ENCODE peak calls at places on chromosomes 12 and 14, in six cellular contexts. One of them, this sample, is unnamed.

GRCh38 chr14:70702154-70702553 is 60.4 kb downstream of the TTC9 start:
- DNase-seq in HFF-Myc: no peak
- DNase-seq in fibroblast of lung: no peak
- DNase-seq in progenitor cell of endocrine pancreas: no peak
- DNase-seq in psoas muscle: no peak
- DNase-seq in A549: no peak
- DNase-seq in this sample: no peak

GRCh38 chr14:63273717-63274673 is 44.7 kb downstream of the GPHB5 start:
- DNase-seq in progenitor cell of endocrine pancreas: no peak
- DNase-seq in fibroblast of lung: no peak
- DNase-seq in psoas muscle: peak
- DNase-seq in A549: no peak
- DNase-seq in HFF-Myc: no peak
- DNase-seq in this sample: no peak

GRCh38 chr12:98745578-98746391 is 100.7 kb downstream of the APAF1 start:
- DNase-seq in progenitor cell of endocrine pancreas: no peak
- DNase-seq in HFF-Myc: no peak
- DNase-seq in fibroblast of lung: no peak
- DNase-seq in A549: no peak
- DNase-seq in psoas muscle: no peak
- DNase-seq in this sample: peak

GRCh38 chr12:42725839-42726238 is 136.3 kb upstream of the PRICKLE1 start:
- DNase-seq in HFF-Myc: no peak
- DNase-seq in A549: no peak
- DNase-seq in fibroblast of lung: peak
- DNase-seq in progenitor cell of endocrine pancreas: no peak
- DNase-seq in psoas muscle: no peak
- DNase-seq in this sample: no peak

GRCh38 chr12:121144416-121144914 is 11.8 kb downstream of the P2RX7 start:
- DNase-seq in A549: peak
- DNase-seq in fibroblast of lung: peak
- DNase-seq in psoas muscle: no peak
- DNase-seq in progenitor cell of endocrine pancreas: no peak
- DNase-seq in HFF-Myc: no peak
- DNase-seq in this sample: no peak

GRCh38 chr12:19850341-19851065 is 411.2 kb downstream of the AEBP2 start:
- DNase-seq in HFF-Myc: no peak
- DNase-seq in progenitor cell of endocrine pancreas: no peak
- DNase-seq in A549: no peak
- DNase-seq in fibroblast of lung: peak
- DNase-seq in psoas muscle: no peak
- DNase-seq in this sample: no peak

GRCh38 chr14:104527857-104528459 is 51.6 kb upstream of the C14orf180 start:
- DNase-seq in progenitor cell of endocrine pancreas: no peak
- DNase-seq in HFF-Myc: no peak
- DNase-seq in A549: no peak
- DNase-seq in psoas muscle: no peak
- DNase-seq in fibroblast of lung: no peak
- DNase-seq in this sample: peak

GRCh38 chr14:80269338-80269935 is 58.1 kb upstream of the DIO2 start:
- DNase-seq in psoas muscle: no peak
- DNase-seq in progenitor cell of endocrine pancreas: no peak
- DNase-seq in A549: peak
- DNase-seq in HFF-Myc: no peak
- DNase-seq in fibroblast of lung: peak
- DNase-seq in this sample: no peak

GRCh38 chr12:62438098-62438692 is 28.4 kb upstream of the MON2 start:
- DNase-seq in fibroblast of lung: peak
- DNase-seq in progenitor cell of endocrine pancreas: no peak
- DNase-seq in psoas muscle: no peak
- DNase-seq in A549: peak
- DNase-seq in HFF-Myc: peak
- DNase-seq in this sample: no peak

GRCh38 chr12:86647800-86648199 is 391.6 kb upstream of the MGAT4C start:
- DNase-seq in HFF-Myc: no peak
- DNase-seq in psoas muscle: no peak
- DNase-seq in progenitor cell of endocrine pancreas: no peak
- DNase-seq in A549: peak
- DNase-seq in fibroblast of lung: no peak
- DNase-seq in this sample: no peak

GRCh38 chr12:53222170-53223005 is 9.6 kb downstream of the RARG start:
- DNase-seq in fibroblast of lung: no peak
- DNase-seq in A549: no peak
- DNase-seq in HFF-Myc: no peak
- DNase-seq in psoas muscle: no peak
- DNase-seq in progenitor cell of endocrine pancreas: no peak
- DNase-seq in this sample: no peak

GRCh38 chr12:79618848-79619404 is 71.8 kb downstream of the PAWR start:
- DNase-seq in progenitor cell of endocrine pancreas: no peak
- DNase-seq in A549: peak
- DNase-seq in fibroblast of lung: peak
- DNase-seq in psoas muscle: no peak
- DNase-seq in HFF-Myc: no peak
- DNase-seq in this sample: no peak

GRCh38 chr12:108633534-108634224 is at the start of gene SELPLG:
- DNase-seq in psoas muscle: peak
- DNase-seq in fibroblast of lung: no peak
- DNase-seq in progenitor cell of endocrine pancreas: no peak
- DNase-seq in A549: no peak
- DNase-seq in HFF-Myc: no peak
- DNase-seq in this sample: no peak

GRCh38 chr12:115749485-115749884 is 528.0 kb downstream of the MED13L start:
- DNase-seq in fibroblast of lung: no peak
- DNase-seq in HFF-Myc: no peak
- DNase-seq in progenitor cell of endocrine pancreas: no peak
- DNase-seq in A549: no peak
- DNase-seq in psoas muscle: no peak
- DNase-seq in this sample: no peak

GRCh38 chr14:95480109-95480886 is 36.2 kb downstream of the SYNE3 start:
- DNase-seq in psoas muscle: peak
- DNase-seq in HFF-Myc: no peak
- DNase-seq in fibroblast of lung: no peak
- DNase-seq in A549: no peak
- DNase-seq in progenitor cell of endocrine pancreas: no peak
- DNase-seq in this sample: no peak

GRCh38 chr12:31460024-31460423 is 130.9 kb downstream of the DENND5B start:
- DNase-seq in A549: no peak
- DNase-seq in HFF-Myc: no peak
- DNase-seq in progenitor cell of endocrine pancreas: no peak
- DNase-seq in fibroblast of lung: no peak
- DNase-seq in psoas muscle: no peak
- DNase-seq in this sample: no peak

GRCh38 chr14:67973415-67973814 is 153.8 kb downstream of the RAD51B start:
- DNase-seq in HFF-Myc: no peak
- DNase-seq in A549: no peak
- DNase-seq in progenitor cell of endocrine pancreas: no peak
- DNase-seq in fibroblast of lung: no peak
- DNase-seq in psoas muscle: no peak
- DNase-seq in this sample: no peak

GRCh38 chr12:105423921-105424320 is 93.4 kb downstream of the C12orf75 start:
- DNase-seq in HFF-Myc: no peak
- DNase-seq in fibroblast of lung: no peak
- DNase-seq in progenitor cell of endocrine pancreas: no peak
- DNase-seq in A549: no peak
- DNase-seq in psoas muscle: no peak
- DNase-seq in this sample: no peak

GRCh38 chr14:65065719-65066118 is 36.6 kb downstream of the MAX start:
- DNase-seq in psoas muscle: no peak
- DNase-seq in HFF-Myc: no peak
- DNase-seq in progenitor cell of endocrine pancreas: no peak
- DNase-seq in A549: no peak
- DNase-seq in fibroblast of lung: no peak
- DNase-seq in this sample: no peak

GRCh38 chr12:21891763-21892217 is 49.4 kb downstream of the ABCC9 start:
- DNase-seq in progenitor cell of endocrine pancreas: no peak
- DNase-seq in fibroblast of lung: no peak
- DNase-seq in A549: no peak
- DNase-seq in HFF-Myc: no peak
- DNase-seq in psoas muscle: peak
- DNase-seq in this sample: no peak

GRCh38 chr14:60721331-60722162 is 2.6 kb downstream of the SIX4 start:
- DNase-seq in A549: peak
- DNase-seq in HFF-Myc: no peak
- DNase-seq in progenitor cell of endocrine pancreas: peak
- DNase-seq in fibroblast of lung: peak
- DNase-seq in psoas muscle: peak
- DNase-seq in this sample: peak

GRCh38 chr12:41112903-41113302 is 75.2 kb upstream of the PDZRN4 start:
- DNase-seq in HFF-Myc: no peak
- DNase-seq in progenitor cell of endocrine pancreas: no peak
- DNase-seq in A549: no peak
- DNase-seq in fibroblast of lung: no peak
- DNase-seq in psoas muscle: no peak
- DNase-seq in this sample: no peak

GRCh38 chr14:91745329-91745728 is 13.4 kb upstream of the CATSPERB start:
- DNase-seq in psoas muscle: no peak
- DNase-seq in A549: no peak
- DNase-seq in progenitor cell of endocrine pancreas: no peak
- DNase-seq in fibroblast of lung: no peak
- DNase-seq in HFF-Myc: no peak
- DNase-seq in this sample: no peak

GRCh38 chr14:40417777-40418401 is 985.7 kb upstream of the FBXO33 start:
- DNase-seq in fibroblast of lung: peak
- DNase-seq in A549: peak
- DNase-seq in HFF-Myc: no peak
- DNase-seq in progenitor cell of endocrine pancreas: peak
- DNase-seq in psoas muscle: no peak
- DNase-seq in this sample: no peak
- TF ChIP-seq CTCF in fibroblast of lung: peak
- TF ChIP-seq CTCF in A549: peak
- TF ChIP-seq CTCF in HFF-Myc: peak
- TF ChIP-seq CTCF in progenitor cell of endocrine pancreas: peak
- TF ChIP-seq CTCF in psoas muscle: peak
- TF ChIP-seq CTCF in this sample: peak

GRCh38 chr12:124380793-124381453 is 86.0 kb downstream of the RFLNA start:
- DNase-seq in A549: no peak
- DNase-seq in progenitor cell of endocrine pancreas: no peak
- DNase-seq in psoas muscle: no peak
- DNase-seq in fibroblast of lung: no peak
- DNase-seq in HFF-Myc: no peak
- DNase-seq in this sample: no peak

GRCh38 chr12:124377981-124378509 is 83.2 kb downstream of the RFLNA start:
- DNase-seq in psoas muscle: no peak
- DNase-seq in fibroblast of lung: no peak
- DNase-seq in progenitor cell of endocrine pancreas: no peak
- DNase-seq in A549: no peak
- DNase-seq in HFF-Myc: no peak
- DNase-seq in this sample: no peak

GRCh38 chr12:124379379-124379937 is 84.6 kb downstream of the RFLNA start:
- DNase-seq in psoas muscle: no peak
- DNase-seq in A549: no peak
- DNase-seq in HFF-Myc: no peak
- DNase-seq in progenitor cell of endocrine pancreas: no peak
- DNase-seq in fibroblast of lung: no peak
- DNase-seq in this sample: no peak

GRCh38 chr12:124381454-124382207 is 86.7 kb downstream of the RFLNA start:
- DNase-seq in progenitor cell of endocrine pancreas: no peak
- DNase-seq in HFF-Myc: no peak
- DNase-seq in fibroblast of lung: peak
- DNase-seq in A549: peak
- DNase-seq in psoas muscle: peak
- DNase-seq in this sample: no peak

GRCh38 chr12:124379938-124380754 is 85.3 kb downstream of the RFLNA start:
- DNase-seq in fibroblast of lung: peak
- DNase-seq in A549: peak
- DNase-seq in psoas muscle: peak
- DNase-seq in HFF-Myc: no peak
- DNase-seq in progenitor cell of endocrine pancreas: no peak
- DNase-seq in this sample: peak
- TF ChIP-seq CTCF in fibroblast of lung: peak
- TF ChIP-seq CTCF in A549: peak
- TF ChIP-seq CTCF in psoas muscle: peak
- TF ChIP-seq CTCF in HFF-Myc: peak
- TF ChIP-seq CTCF in progenitor cell of endocrine pancreas: no peak
- TF ChIP-seq CTCF in this sample: peak

DNA sequence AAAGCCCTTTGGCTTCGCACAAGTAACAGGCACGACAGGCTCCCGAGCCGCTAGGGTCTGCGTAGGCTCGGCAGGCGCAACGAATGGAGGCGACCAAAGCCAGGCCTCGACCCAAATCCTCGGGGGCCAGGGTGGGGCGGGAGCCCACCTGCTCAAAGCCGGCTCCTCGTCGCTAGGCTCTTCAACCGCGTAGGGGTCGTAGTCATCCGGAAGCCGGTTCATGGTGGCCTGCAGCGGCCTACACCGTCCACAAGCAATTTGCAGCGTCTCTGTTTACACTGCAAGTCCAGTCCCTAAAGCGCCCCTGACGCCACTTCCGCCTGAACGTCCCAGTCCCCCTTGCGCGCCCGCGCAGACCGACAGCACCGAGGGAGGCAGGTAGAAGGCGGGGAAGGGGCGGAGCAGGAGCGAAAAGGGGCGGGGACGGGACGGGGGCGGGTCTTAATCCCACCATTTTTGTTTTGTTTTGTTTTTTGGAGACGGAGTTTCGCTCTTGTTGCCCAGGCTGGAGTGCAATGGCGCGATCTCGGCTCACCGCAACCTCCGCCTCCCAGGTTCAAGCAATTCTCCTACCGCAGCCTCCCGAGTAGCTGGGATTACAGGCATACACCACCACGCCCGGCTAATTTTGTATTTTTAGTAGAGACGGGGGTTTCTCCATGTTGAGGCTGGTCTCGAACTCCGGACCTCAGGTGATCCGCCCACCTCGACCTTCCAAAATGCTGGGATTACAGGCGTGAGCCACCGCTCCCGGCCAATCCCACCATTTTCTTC is at the start of gene EAPP:
- DNase-seq in fibroblast of lung: peak
- DNase-seq in A549: peak
- DNase-seq in HFF-Myc: peak
- DNase-seq in progenitor cell of endocrine pancreas: peak
- DNase-seq in psoas muscle: peak
- DNase-seq in this sample: peak
- TF ChIP-seq CTCF in fibroblast of lung: no peak
- TF ChIP-seq CTCF in A549: no peak
- TF ChIP-seq CTCF in HFF-Myc: no peak
- TF ChIP-seq CTCF in progenitor cell of endocrine pancreas: peak
- TF ChIP-seq CTCF in psoas muscle: no peak
- TF ChIP-seq CTCF in this sample: no peak

DNA sequence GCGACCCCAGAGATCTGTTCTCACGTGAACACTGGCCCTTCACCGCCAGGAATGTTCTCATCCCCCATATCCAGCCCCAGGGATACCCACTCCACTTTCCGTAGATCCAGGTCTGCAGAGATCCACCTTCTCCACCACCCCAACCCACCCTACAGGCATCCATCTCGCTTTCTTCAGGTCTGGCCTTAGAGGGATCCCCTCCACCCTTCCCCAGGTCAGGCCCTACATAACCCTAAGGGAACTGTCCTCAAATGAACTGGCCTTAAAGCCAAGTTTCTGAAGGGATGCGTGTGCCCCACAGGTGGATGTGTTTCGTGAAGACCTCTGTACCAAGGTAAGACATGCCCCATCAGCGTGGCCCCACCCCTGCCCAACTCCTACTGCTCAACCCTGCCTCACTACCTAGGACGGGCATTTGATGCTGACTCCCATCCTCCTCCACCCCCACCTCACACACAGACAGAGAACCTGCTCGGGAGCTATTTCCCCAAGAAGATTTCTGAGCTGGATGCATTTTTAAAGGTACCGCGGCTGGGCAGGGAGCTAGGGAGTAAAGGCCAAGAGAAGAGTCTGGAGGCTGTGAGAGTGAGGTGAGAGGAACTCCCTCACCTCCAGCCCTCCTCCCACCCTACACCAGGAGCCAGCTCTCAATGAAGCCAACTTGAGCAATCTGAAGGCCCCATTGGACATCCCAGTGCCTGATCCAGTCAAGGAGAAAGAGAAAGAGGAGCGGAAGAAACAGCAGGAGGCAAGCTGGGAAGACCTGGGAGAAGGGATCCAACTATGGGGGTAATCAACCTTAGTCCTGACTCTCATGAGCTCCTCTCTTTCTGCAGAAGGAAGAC is 912 bp downstream of the PSME1 start:
- DNase-seq in progenitor cell of endocrine pancreas: no peak
- DNase-seq in HFF-Myc: no peak
- DNase-seq in A549: no peak
- DNase-seq in psoas muscle: no peak
- DNase-seq in fibroblast of lung: no peak
- DNase-seq in this sample: no peak
- TF ChIP-seq CTCF in progenitor cell of endocrine pancreas: no peak
- TF ChIP-seq CTCF in HFF-Myc: no peak
- TF ChIP-seq CTCF in A549: no peak
- TF ChIP-seq CTCF in psoas muscle: no peak
- TF ChIP-seq CTCF in fibroblast of lung: no peak
- TF ChIP-seq CTCF in this sample: no peak